ENCODE peak calls at places on chromosomes 5 and 9, in seven cellular contexts. Q is HFF-Myc; C is activated CD8-positive, alpha-beta memory T cell treated with anti-CD3 and anti-CD28 coated beads, Interleukin-2, amount 10 ng/mL, durations not matched to agents 7 days and 5 days; J is Kasumi-1; H is NCI-H510A treated with DMSO at 0.1 percent for 48 hours; K is NCI-H774; I is activated T-helper 9 cell treated with anti-CD3 and anti-CD28 coated beads, Interleukin-2, amount 50 U/mL, for 16 hours. E is an unnamed sample.
A peak's percentile ranks its signal among the peaks of the same experiment; 100 is the strongest.

GRCh38 chr9:6870650-6871477 is 113.1 kb downstream of the KDM4C start:
- DNase-seq in I (no peak), C (no peak), H (no peak), J (no peak), K (no peak), Q (no peak), E (no peak)

GRCh38 chr5:17024686-17025180 is 88.6 kb upstream of the MYO10 start:
- DNase-seq in K (no peak), J (no peak), H (no peak), C (no peak), I (no peak), Q (no peak), E (no peak)

GRCh38 chr9:112112519-112112918 is 62.6 kb downstream of the SUSD1 start:
- DNase-seq in C (no peak), H (no peak), J (no peak), Q (peak; percentile 56), I (no peak), K (no peak), E (no peak)

GRCh38 chr5:55134053-55134722 is 25.8 kb upstream of the GPX8 start:
- DNase-seq in Q (no peak), H (no peak), C (peak; percentile 81), K (no peak), J (no peak), I (no peak), E (no peak)

GRCh38 chr9:127093319-127094020 is 29.0 kb downstream of the ANGPTL2 start:
- DNase-seq in Q (no peak), J (no peak), I (no peak), K (no peak), C (no peak), H (no peak), E (no peak)

GRCh38 chr9:37105169-37105750 is 15.1 kb upstream of the ZCCHC7 start:
- DNase-seq in J (no peak), H (no peak), Q (peak; percentile 85), I (no peak), K (no peak), C (no peak), E (no peak)

GRCh38 chr5:40150896-40151295 is 528.8 kb upstream of the PTGER4 start:
- DNase-seq in H (no peak), J (no peak), K (no peak), C (no peak), I (no peak), Q (no peak), E (no peak)

GRCh38 chr9:129889936-129890717 is 54.9 kb downstream of the USP20 start:
- DNase-seq in C (peak; percentile 91), J (no peak), K (no peak), Q (no peak), I (peak; percentile 64), H (no peak), E (no peak)

GRCh38 chr5:5199460-5199859 is 59.3 kb downstream of the ADAMTS16 start:
- DNase-seq in C (no peak), H (no peak), K (no peak), J (no peak), I (no peak), Q (no peak), E (no peak)

GRCh38 chr9:109297899-109298298 is 23.0 kb downstream of the EPB41L4B start:
- DNase-seq in J (no peak), I (no peak), H (no peak), K (no peak), Q (no peak), C (no peak), E (no peak)

GRCh38 chr5:78983601-78984000 is 1.5 kb downstream of the ARSB start:
- DNase-seq in I (no peak), J (no peak), C (no peak), Q (no peak), H (no peak), K (no peak), E (no peak)

GRCh38 chr5:92353107-92354030 is 970.3 kb upstream of the ARRDC3 start:
- DNase-seq in Q (no peak), H (no peak), J (no peak), C (no peak), K (no peak), I (no peak), E (no peak)

GRCh38 chr5:151212361-151212899 is 11.5 kb downstream of the CCDC69 start:
- DNase-seq in Q (no peak), H (no peak), K (no peak), I (no peak), C (no peak), J (no peak), E (no peak)

GRCh38 chr5:125129151-125129806 is 382.8 kb upstream of the ZNF608 start:
- DNase-seq in H (no peak), C (no peak), K (no peak), Q (no peak), I (no peak), J (no peak), E (no peak)

GRCh38 chr9:134625361-134626140 is 16.1 kb upstream of the COL5A1 start:
- DNase-seq in I (no peak), C (no peak), J (no peak), H (no peak), Q (no peak), K (no peak), E (no peak)

GRCh38 chr9:133160742-133161541 is 2.8 kb downstream of the GBGT1 start:
- DNase-seq in H (peak; percentile 43), Q (peak; percentile 89), I (no peak), J (peak; percentile 64), K (peak; percentile 26), C (peak; percentile 69), E (no peak)

E was measured in DMS153.